ENCODE peak calls at places on chromosomes 1 and 21, in six cellular contexts. One of them, this sample, is unnamed.

GRCh38 chr1:107900083-107900945 is 64.7 kb downstream of the VAV3 start:
- DNase-seq in CD8-positive, alpha-beta T cell: no peak
- DNase-seq in tibial nerve: no peak
- DNase-seq in esophagus muscularis mucosa: no peak
- DNase-seq in ovary: no peak
- DNase-seq in brain microvascular endothelial cell: no peak
- DNase-seq in this sample: no peak

GRCh38 chr1:100463809-100464424 is 74.0 kb upstream of the GPR88 start:
- DNase-seq in brain microvascular endothelial cell: peak; percentile 72
- DNase-seq in esophagus muscularis mucosa: no peak
- DNase-seq in tibial nerve: peak; percentile 47
- DNase-seq in CD8-positive, alpha-beta T cell: peak; percentile 17
- DNase-seq in ovary: peak; percentile 73
- DNase-seq in this sample: no peak

GRCh38 chr21:45016491-45017375 is 57.6 kb upstream of the ADARB1 start:
- DNase-seq in CD8-positive, alpha-beta T cell: no peak
- DNase-seq in esophagus muscularis mucosa: no peak
- DNase-seq in brain microvascular endothelial cell: no peak
- DNase-seq in tibial nerve: no peak
- DNase-seq in ovary: peak; percentile 35
- DNase-seq in this sample: no peak

GRCh38 chr1:174626031-174627020 is 178.6 kb downstream of the GPR52 start:
- DNase-seq in tibial nerve: no peak
- DNase-seq in CD8-positive, alpha-beta T cell: no peak
- DNase-seq in ovary: no peak
- DNase-seq in brain microvascular endothelial cell: peak; percentile 64
- DNase-seq in esophagus muscularis mucosa: no peak
- DNase-seq in this sample: no peak

GRCh38 chr1:194227157-194227556 is 1040.7 kb upstream of the B3GALT2 start:
- DNase-seq in tibial nerve: no peak
- DNase-seq in CD8-positive, alpha-beta T cell: no peak
- DNase-seq in ovary: no peak
- DNase-seq in esophagus muscularis mucosa: no peak
- DNase-seq in brain microvascular endothelial cell: no peak
- DNase-seq in this sample: no peak

GRCh38 chr1:228058981-228059535 is 23.4 kb upstream of the ARF1 start:
- DNase-seq in tibial nerve: no peak
- DNase-seq in esophagus muscularis mucosa: no peak
- DNase-seq in ovary: peak; percentile 29
- DNase-seq in CD8-positive, alpha-beta T cell: peak; percentile 24
- DNase-seq in brain microvascular endothelial cell: no peak
- DNase-seq in this sample: no peak

GRCh38 chr1:84253041-84253440 is 48.5 kb upstream of the SAMD13 start:
- DNase-seq in CD8-positive, alpha-beta T cell: no peak
- DNase-seq in ovary: no peak
- DNase-seq in brain microvascular endothelial cell: peak; percentile 91
- DNase-seq in tibial nerve: no peak
- DNase-seq in esophagus muscularis mucosa: no peak
- DNase-seq in this sample: no peak

GRCh38 chr1:246748006-246748405 is 23.8 kb downstream of the SCCPDH start:
- DNase-seq in CD8-positive, alpha-beta T cell: no peak
- DNase-seq in esophagus muscularis mucosa: no peak
- DNase-seq in brain microvascular endothelial cell: no peak
- DNase-seq in ovary: no peak
- DNase-seq in tibial nerve: no peak
- DNase-seq in this sample: no peak

GRCh38 chr1:228176461-228177182 is 11.0 kb downstream of the IBA57 start:
- DNase-seq in esophagus muscularis mucosa: no peak
- DNase-seq in brain microvascular endothelial cell: no peak
- DNase-seq in CD8-positive, alpha-beta T cell: no peak
- DNase-seq in tibial nerve: no peak
- DNase-seq in ovary: no peak
- DNase-seq in this sample: no peak

GRCh38 chr1:54839824-54840223 is 38.7 kb upstream of the TTC22 start:
- DNase-seq in brain microvascular endothelial cell: no peak
- DNase-seq in esophagus muscularis mucosa: peak; percentile 62
- DNase-seq in tibial nerve: no peak
- DNase-seq in ovary: no peak
- DNase-seq in CD8-positive, alpha-beta T cell: no peak
- DNase-seq in this sample: no peak

GRCh38 chr1:53368314-53369033 is 40.6 kb upstream of the LRP8 start:
- DNase-seq in ovary: peak; percentile 26
- DNase-seq in esophagus muscularis mucosa: peak; percentile 62
- DNase-seq in brain microvascular endothelial cell: no peak
- DNase-seq in tibial nerve: no peak
- DNase-seq in CD8-positive, alpha-beta T cell: no peak
- DNase-seq in this sample: no peak

GRCh38 chr21:26813426-26813998 is 31.7 kb downstream of the ADAMTS1 start:
- DNase-seq in tibial nerve: no peak
- DNase-seq in esophagus muscularis mucosa: no peak
- DNase-seq in brain microvascular endothelial cell: no peak
- DNase-seq in CD8-positive, alpha-beta T cell: no peak
- DNase-seq in ovary: no peak
- DNase-seq in this sample: no peak

GRCh38 chr1:29240400-29240837 is 4.1 kb downstream of the PTPRU start:
- DNase-seq in tibial nerve: no peak
- DNase-seq in ovary: no peak
- DNase-seq in esophagus muscularis mucosa: no peak
- DNase-seq in CD8-positive, alpha-beta T cell: no peak
- DNase-seq in brain microvascular endothelial cell: no peak
- DNase-seq in this sample: no peak

GRCh38 chr1:160064746-160065145 is 5.2 kb downstream of the KCNJ10 start:
- DNase-seq in CD8-positive, alpha-beta T cell: no peak
- DNase-seq in esophagus muscularis mucosa: no peak
- DNase-seq in ovary: no peak
- DNase-seq in brain microvascular endothelial cell: no peak
- DNase-seq in tibial nerve: no peak
- DNase-seq in this sample: no peak

GRCh38 chr21:45532826-45533730 is 9.2 kb downstream of the SLC19A1 start:
- DNase-seq in ovary: peak; percentile 23
- DNase-seq in tibial nerve: no peak
- DNase-seq in CD8-positive, alpha-beta T cell: no peak
- DNase-seq in esophagus muscularis mucosa: no peak
- DNase-seq in brain microvascular endothelial cell: no peak
- DNase-seq in this sample: no peak

GRCh38 chr1:208541225-208541855 is 297.2 kb upstream of the PLXNA2 start:
- DNase-seq in esophagus muscularis mucosa: peak; percentile 53
- DNase-seq in tibial nerve: no peak
- DNase-seq in ovary: no peak
- DNase-seq in CD8-positive, alpha-beta T cell: no peak
- DNase-seq in brain microvascular endothelial cell: no peak
- DNase-seq in this sample: no peak

GRCh38 chr1:86912501-86912900 is 1.4 kb downstream of the SELENOF start:
- DNase-seq in esophagus muscularis mucosa: no peak
- DNase-seq in CD8-positive, alpha-beta T cell: no peak
- DNase-seq in brain microvascular endothelial cell: no peak
- DNase-seq in ovary: no peak
- DNase-seq in tibial nerve: no peak
- DNase-seq in this sample: no peak

GRCh38 chr1:230702934-230703678 is 10.8 kb downstream of the AGT start:
- DNase-seq in CD8-positive, alpha-beta T cell: no peak
- DNase-seq in brain microvascular endothelial cell: no peak
- DNase-seq in ovary: no peak
- DNase-seq in esophagus muscularis mucosa: peak; percentile 84
- DNase-seq in tibial nerve: no peak
- DNase-seq in this sample: no peak

GRCh38 chr1:195791796-195792195 is 816.4 kb downstream of the KCNT2 start:
- DNase-seq in ovary: no peak
- DNase-seq in brain microvascular endothelial cell: no peak
- DNase-seq in CD8-positive, alpha-beta T cell: no peak
- DNase-seq in tibial nerve: no peak
- DNase-seq in esophagus muscularis mucosa: no peak
- DNase-seq in this sample: no peak

GRCh38 chr1:233614173-233614742 is 352 bp downstream of the KCNK1 start:
- DNase-seq in ovary: peak; percentile 60
- DNase-seq in CD8-positive, alpha-beta T cell: no peak
- DNase-seq in tibial nerve: no peak
- DNase-seq in esophagus muscularis mucosa: no peak
- DNase-seq in brain microvascular endothelial cell: no peak
- DNase-seq in this sample: no peak

GRCh38 chr1:177256153-177256814 is 85.5 kb downstream of the BRINP2 start:
- DNase-seq in ovary: peak; percentile 69
- DNase-seq in brain microvascular endothelial cell: peak; percentile 87
- DNase-seq in tibial nerve: peak; percentile 17
- DNase-seq in esophagus muscularis mucosa: no peak
- DNase-seq in CD8-positive, alpha-beta T cell: no peak
- DNase-seq in this sample: peak; percentile 42

GRCh38 chr1:241229711-241230110 is 127.3 kb downstream of the RGS7 start:
- DNase-seq in brain microvascular endothelial cell: no peak
- DNase-seq in tibial nerve: no peak
- DNase-seq in esophagus muscularis mucosa: no peak
- DNase-seq in CD8-positive, alpha-beta T cell: no peak
- DNase-seq in ovary: no peak
- DNase-seq in this sample: no peak

GRCh38 chr1:241228339-241228738 is 128.7 kb downstream of the RGS7 start:
- DNase-seq in ovary: no peak
- DNase-seq in tibial nerve: no peak
- DNase-seq in esophagus muscularis mucosa: no peak
- DNase-seq in CD8-positive, alpha-beta T cell: no peak
- DNase-seq in brain microvascular endothelial cell: no peak
- DNase-seq in this sample: no peak

GRCh38 chr1:241225741-241226140 is 131.3 kb downstream of the RGS7 start:
- DNase-seq in CD8-positive, alpha-beta T cell: no peak
- DNase-seq in esophagus muscularis mucosa: no peak
- DNase-seq in ovary: no peak
- DNase-seq in tibial nerve: no peak
- DNase-seq in brain microvascular endothelial cell: no peak
- DNase-seq in this sample: no peak

GRCh38 chr1:241229216-241229615 is 127.8 kb downstream of the RGS7 start:
- DNase-seq in CD8-positive, alpha-beta T cell: no peak
- DNase-seq in esophagus muscularis mucosa: no peak
- DNase-seq in tibial nerve: no peak
- DNase-seq in ovary: no peak
- DNase-seq in brain microvascular endothelial cell: no peak
- DNase-seq in this sample: no peak
- H3K27me3 ChIP-seq in CD8-positive, alpha-beta T cell: no peaks in the 10 kb centered on the region
- H3K27me3 ChIP-seq in esophagus muscularis mucosa: no peaks in the 10 kb centered on the region
- H3K27me3 ChIP-seq in tibial nerve: no peaks in the 10 kb centered on the region
- H3K27me3 ChIP-seq in ovary: no peaks in the 10 kb centered on the region
- H3K27me3 ChIP-seq in brain microvascular endothelial cell: no peaks in the 10 kb centered on the region
- H3K27me3 ChIP-seq in this sample: no peaks in the 10 kb centered on the region

DNA sequence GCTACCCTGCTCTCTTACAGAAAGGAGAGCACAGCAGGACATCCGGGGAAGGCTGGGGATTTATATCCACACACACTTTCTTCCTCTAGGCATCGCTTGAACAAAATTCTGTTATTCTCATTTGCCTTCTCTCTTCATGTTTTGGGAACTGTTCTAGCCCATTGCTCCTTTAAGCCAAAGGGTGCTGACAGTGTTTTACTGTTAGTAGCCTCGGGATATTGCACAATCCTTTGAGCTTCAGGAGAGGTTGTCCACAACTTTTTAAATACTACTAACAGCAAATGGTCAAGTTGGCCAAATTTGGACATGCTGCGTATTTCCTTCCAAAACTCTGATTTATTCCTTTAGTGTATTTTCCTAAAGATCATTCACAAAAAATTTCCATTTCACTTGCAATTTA is 579.2 kb upstream of the RGS18 start:
- DNase-seq in esophagus muscularis mucosa: no peak
- DNase-seq in tibial nerve: no peak
- DNase-seq in brain microvascular endothelial cell: no peak
- DNase-seq in ovary: no peak
- DNase-seq in CD8-positive, alpha-beta T cell: no peak
- DNase-seq in this sample: no peak
- H3K27me3 ChIP-seq in esophagus muscularis mucosa: no peaks in the 10 kb centered on the region
- H3K27me3 ChIP-seq in tibial nerve: no peaks in the 10 kb centered on the region
- H3K27me3 ChIP-seq in brain microvascular endothelial cell: no peaks in the 10 kb centered on the region
- H3K27me3 ChIP-seq in ovary: no peaks in the 10 kb centered on the region
- H3K27me3 ChIP-seq in CD8-positive, alpha-beta T cell: no peaks in the 10 kb centered on the region
- H3K27me3 ChIP-seq in this sample: no peaks in the 10 kb centered on the region

DNA sequence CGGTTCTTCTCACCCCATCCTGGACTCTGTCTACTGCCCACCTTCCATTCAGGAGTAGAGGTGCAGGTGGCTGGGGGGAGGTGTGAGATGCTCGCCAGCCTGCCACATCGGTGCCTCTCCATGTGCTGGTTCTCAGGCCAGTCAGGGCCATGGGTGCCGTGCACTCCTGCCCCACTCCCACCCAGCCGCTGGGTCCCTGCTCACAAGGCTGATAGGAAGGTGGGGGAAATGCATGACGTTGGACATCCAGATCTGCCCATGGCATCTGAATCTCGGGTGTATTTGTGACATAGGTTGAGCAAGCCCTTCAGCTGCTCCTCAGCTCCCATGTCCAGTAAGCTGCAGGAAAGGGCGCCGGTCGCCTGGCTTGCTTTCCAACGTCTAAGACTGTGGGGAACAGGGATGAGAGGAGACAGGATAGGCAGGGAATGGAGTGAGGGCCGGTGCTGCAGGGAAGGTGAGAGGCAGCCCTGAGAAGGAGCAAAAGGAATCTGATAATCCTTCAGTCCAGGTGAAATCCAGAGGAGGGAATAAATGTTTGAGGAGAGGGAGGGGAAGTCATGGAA is 11.8 kb downstream of the S100A7A start:
- DNase-seq in tibial nerve: no peak
- DNase-seq in ovary: no peak
- DNase-seq in esophagus muscularis mucosa: peak; percentile 89
- DNase-seq in brain microvascular endothelial cell: no peak
- DNase-seq in CD8-positive, alpha-beta T cell: no peak
- DNase-seq in this sample: no peak
- H3K27me3 ChIP-seq in tibial nerve: no peaks in the 10 kb centered on the region
- H3K27me3 ChIP-seq in ovary: no peaks in the 10 kb centered on the region
- H3K27me3 ChIP-seq in esophagus muscularis mucosa: no peaks in the 10 kb centered on the region
- H3K27me3 ChIP-seq in brain microvascular endothelial cell: no peaks in the 10 kb centered on the region
- H3K27me3 ChIP-seq in CD8-positive, alpha-beta T cell: no peaks in the 10 kb centered on the region
- H3K27me3 ChIP-seq in this sample: peaks cover 4% of the 10 kb centered on the region

DNA sequence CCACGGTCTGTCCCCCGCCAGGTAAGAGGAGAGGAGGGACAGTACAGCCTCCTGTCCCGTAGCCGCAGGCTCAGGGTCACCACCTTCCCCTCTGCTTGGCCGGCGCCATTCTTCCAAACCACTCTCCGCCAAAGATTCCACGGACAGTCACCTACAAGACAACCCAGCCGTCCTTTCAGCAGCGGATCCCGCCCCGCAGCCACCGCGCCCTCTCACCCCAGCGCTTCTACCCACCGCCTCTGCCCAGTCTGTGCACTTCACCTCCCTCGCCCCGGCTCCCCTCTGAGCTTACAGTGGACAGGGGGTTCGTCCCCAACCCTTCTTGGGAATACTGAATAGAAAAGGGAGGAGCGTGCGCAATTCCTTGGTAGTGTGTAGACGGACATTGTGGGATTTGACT is 319.6 kb downstream of the FAM72C start:
- DNase-seq in tibial nerve: no peak
- DNase-seq in CD8-positive, alpha-beta T cell: no peak
- DNase-seq in brain microvascular endothelial cell: no peak
- DNase-seq in esophagus muscularis mucosa: no peak
- DNase-seq in ovary: no peak
- DNase-seq in this sample: no peak
- H3K27me3 ChIP-seq in tibial nerve: no peaks in the 10 kb centered on the region
- H3K27me3 ChIP-seq in CD8-positive, alpha-beta T cell: no peaks in the 10 kb centered on the region
- H3K27me3 ChIP-seq in brain microvascular endothelial cell: no peaks in the 10 kb centered on the region
- H3K27me3 ChIP-seq in esophagus muscularis mucosa: no peaks in the 10 kb centered on the region
- H3K27me3 ChIP-seq in ovary: no peaks in the 10 kb centered on the region
- H3K27me3 ChIP-seq in this sample: peaks cover 27% of the 10 kb centered on the region